ENCODE peak calls at places on chromosomes 16 and 17, in four cellular contexts. X is spleen, A is right lobe of liver, R is mucosa of descending colon. H is an unnamed sample.

GRCh38 chr16:54687043-54687655 is 243.5 kb upstream of the IRX5 start:
- DNase-seq in X (no peak), A (no peak), R (no peak), H (no peak)

GRCh38 chr17:50087246-50087911 is 7.8 kb upstream of the PDK2 start:
- DNase-seq in X (peak), A (peak), R (peak), H (no peak)

GRCh38 chr16:59205403-59205802 is 471.3 kb upstream of the GOT2 start:
- DNase-seq in X (no peak), A (no peak), R (no peak), H (no peak)

GRCh38 chr16:72939247-72939646 is 108.7 kb downstream of the ZFHX3 start:
- DNase-seq in X (peak), A (no peak), R (no peak), H (no peak)

GRCh38 chr17:81034779-81035388 is at the start of gene BAIAP2:
- DNase-seq in X (peak), A (peak), R (peak), H (no peak)

GRCh38 chr17:17682293-17682736 is 1.1 kb downstream of the RAI1 start:
- DNase-seq in X (peak), A (peak), R (peak), H (no peak)

GRCh38 chr17:63364944-63365343 is 81.2 kb downstream of the CYB561 start:
- DNase-seq in X (no peak), A (no peak), R (no peak), H (no peak)

GRCh38 chr17:55266958-55267688 is 2.4 kb downstream of the HLF start:
- DNase-seq in X (no peak), A (no peak), R (no peak), H (no peak)

GRCh38 chr17:10683853-10684252 is 13.5 kb downstream of the SCO1 start:
- DNase-seq in X (no peak), A (no peak), R (no peak), H (no peak)

GRCh38 chr17:81933178-81933699 is 3.9 kb downstream of the PYCR1 start:
- DNase-seq in X (no peak), A (no peak), R (no peak), H (no peak)

GRCh38 chr17:9973689-9974459 is 68.8 kb upstream of the RCVRN start:
- DNase-seq in X (no peak), A (no peak), R (no peak), H (no peak)

GRCh38 chr17:35519442-35519841 is 18.0 kb downstream of the SLFN12L start:
- DNase-seq in X (no peak), A (no peak), R (no peak), H (no peak)

GRCh38 chr17:55510986-55511721 is at the start of gene SMIM36:
- DNase-seq in X (no peak), A (no peak), R (no peak), H (no peak)

GRCh38 chr16:11149011-11149616 is 106.9 kb downstream of the SOCS1 start:
- DNase-seq in X (peak), A (peak), R (no peak), H (no peak)

GRCh38 chr16:69381231-69381630 is 4.6 kb downstream of the TERF2 start:
- DNase-seq in X (no peak), A (no peak), R (no peak), H (no peak)

GRCh38 chr16:62408760-62409159 is 372.5 kb upstream of the CDH8 start:
- DNase-seq in X (no peak), A (no peak), R (peak), H (no peak)

GRCh38 chr16:27476240-27476639 is 73.5 kb downstream of the GTF3C1 start:
- DNase-seq in X (no peak), A (no peak), R (no peak), H (no peak)

GRCh38 chr17:4604111-4604644 is 19.8 kb downstream of the SMTNL2 start:
- DNase-seq in X (peak), A (no peak), R (peak), H (no peak)

GRCh38 chr17:61470530-61471136 is 18.4 kb downstream of the TBX4 start:
- DNase-seq in X (peak), A (no peak), R (no peak), H (no peak)

GRCh38 chr17:42180411-42180921 is 476 bp downstream of the KCNH4 start:
- DNase-seq in X (no peak), A (no peak), R (no peak), H (no peak)

GRCh38 chr17:6853764-6854442 is 22.4 kb upstream of the TEKT1 start:
- DNase-seq in X (no peak), A (peak), R (no peak), H (no peak)
- H3K4me3 ChIP-seq in X (peak), A (peak), R (no peak), H (no peak)

DNA sequence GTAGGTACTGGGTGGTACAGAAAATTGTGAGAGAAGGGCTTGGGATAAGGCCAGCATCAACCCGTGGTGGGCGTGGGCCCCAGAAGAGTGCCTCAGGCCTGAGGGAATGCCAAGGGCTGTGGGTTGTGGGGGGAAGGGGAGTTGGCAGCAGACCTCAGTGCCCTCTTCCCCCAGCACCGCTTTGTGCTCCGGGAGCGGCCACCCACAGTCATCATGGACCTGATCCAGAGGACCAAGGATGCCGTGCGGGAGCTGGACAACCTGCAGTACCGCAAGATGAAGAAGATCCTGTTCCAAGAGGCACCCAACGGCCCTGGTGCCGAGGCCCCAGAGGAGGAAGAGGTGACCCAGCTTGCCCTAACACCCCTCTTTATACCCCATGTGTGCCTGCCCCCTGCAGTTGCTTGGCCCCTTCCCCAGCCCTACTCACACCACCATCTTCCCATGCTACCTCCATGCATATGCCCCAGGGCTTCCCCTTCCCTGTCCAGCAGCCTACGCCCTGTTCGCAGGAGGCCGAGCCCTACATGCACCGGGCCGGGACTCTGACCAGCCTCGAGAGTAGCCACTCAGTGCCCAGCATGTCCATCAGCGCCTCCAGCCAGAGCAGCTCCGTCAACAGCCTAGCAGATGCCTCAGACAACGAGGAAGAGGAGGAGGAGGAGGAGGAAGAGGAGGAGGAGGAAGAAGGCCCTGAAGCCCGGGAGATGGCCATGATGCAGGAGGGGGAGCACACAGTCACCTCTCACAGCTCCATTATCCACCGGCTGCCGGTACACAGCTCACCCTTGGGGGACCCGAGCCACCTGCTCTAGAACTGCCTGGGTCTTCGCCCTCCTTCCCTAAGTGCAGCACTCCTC is 9.1 kb downstream of the TAOK2 start:
- DNase-seq in X (no peak), A (no peak), R (no peak), H (no peak)
- TF ChIP-seq CTCF in X (no peak), A (no peak), R (no peak), H (no peak)

GRCh38 chr17:48819466-48819865 is 2.4 kb upstream of the TTLL6 start:
- DNase-seq in X (no peak), A (no peak), R (no peak), H (no peak)

GRCh38 chr17:48814504-48814903 is 2.5 kb downstream of the TTLL6 start:
- DNase-seq in X (no peak), A (peak), R (no peak), H (no peak)

GRCh38 chr17:48816438-48816773 is 623 bp downstream of the TTLL6 start:
- DNase-seq in X (no peak), A (no peak), R (no peak), H (no peak)

GRCh38 chr17:48818361-48818841 is 1.4 kb upstream of the TTLL6 start:
- DNase-seq in X (no peak), A (peak), R (no peak), H (no peak)

DNA sequence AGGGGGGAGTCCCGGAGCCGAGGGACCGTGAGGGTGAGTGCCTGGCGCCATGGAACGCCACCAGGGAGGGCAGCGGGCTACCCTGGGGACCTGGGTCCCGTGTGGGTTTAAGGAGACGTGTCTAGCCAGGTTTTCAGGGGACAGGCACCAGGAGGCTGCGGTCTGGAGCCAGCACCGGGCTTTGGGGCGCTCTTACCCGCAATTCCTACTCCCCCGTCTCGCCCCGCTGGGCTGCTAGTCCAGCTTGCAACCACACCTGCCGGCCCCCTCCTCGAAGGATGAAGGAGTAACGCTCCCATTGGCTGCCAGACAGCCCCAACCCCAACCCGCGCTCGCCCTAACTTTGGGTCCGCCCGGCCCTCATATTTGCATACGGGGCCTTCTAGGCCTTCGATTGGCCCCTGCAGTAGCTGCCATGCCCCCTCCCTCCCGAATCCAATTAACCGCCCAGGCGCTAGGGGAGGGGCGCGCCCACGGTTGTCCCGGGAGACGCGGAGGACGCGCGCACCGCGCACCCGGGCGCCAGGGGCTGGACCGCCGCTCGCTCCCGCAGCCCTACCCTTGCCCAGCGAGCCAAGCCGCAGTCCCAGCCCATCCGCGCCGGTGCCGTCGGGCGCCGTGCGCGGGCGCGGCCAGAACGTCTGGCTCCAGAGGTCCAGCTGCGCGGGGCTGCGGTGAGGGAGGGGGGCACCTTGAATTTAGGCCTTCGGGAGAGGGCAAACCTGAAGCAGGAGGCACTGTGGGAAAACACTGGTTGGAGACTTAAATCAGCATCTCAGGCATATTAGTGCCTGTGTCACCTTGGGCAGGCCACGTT is at the start of gene TTLL6:
- DNase-seq in X (peak), A (peak), R (peak), H (peak)
- H3K4me3 ChIP-seq in X (peak), A (peak), R (peak), H (peak)

GRCh38 chr16:85704900-85705846 is 16.4 kb upstream of the GINS2 start:
- DNase-seq in X (no peak), A (no peak), R (no peak), H (no peak)
- TF ChIP-seq CTCF in X (no peak), A (no peak), R (no peak), H (no peak)

GRCh38 chr17:46197526-46197925 is 4.3 kb upstream of the KANSL1 start:
- DNase-seq in X (no peak), A (no peak), R (no peak), H (no peak)
- H3K4me3 ChIP-seq in X (no peak), A (no peak), R (no peak), H (no peak)

DNA sequence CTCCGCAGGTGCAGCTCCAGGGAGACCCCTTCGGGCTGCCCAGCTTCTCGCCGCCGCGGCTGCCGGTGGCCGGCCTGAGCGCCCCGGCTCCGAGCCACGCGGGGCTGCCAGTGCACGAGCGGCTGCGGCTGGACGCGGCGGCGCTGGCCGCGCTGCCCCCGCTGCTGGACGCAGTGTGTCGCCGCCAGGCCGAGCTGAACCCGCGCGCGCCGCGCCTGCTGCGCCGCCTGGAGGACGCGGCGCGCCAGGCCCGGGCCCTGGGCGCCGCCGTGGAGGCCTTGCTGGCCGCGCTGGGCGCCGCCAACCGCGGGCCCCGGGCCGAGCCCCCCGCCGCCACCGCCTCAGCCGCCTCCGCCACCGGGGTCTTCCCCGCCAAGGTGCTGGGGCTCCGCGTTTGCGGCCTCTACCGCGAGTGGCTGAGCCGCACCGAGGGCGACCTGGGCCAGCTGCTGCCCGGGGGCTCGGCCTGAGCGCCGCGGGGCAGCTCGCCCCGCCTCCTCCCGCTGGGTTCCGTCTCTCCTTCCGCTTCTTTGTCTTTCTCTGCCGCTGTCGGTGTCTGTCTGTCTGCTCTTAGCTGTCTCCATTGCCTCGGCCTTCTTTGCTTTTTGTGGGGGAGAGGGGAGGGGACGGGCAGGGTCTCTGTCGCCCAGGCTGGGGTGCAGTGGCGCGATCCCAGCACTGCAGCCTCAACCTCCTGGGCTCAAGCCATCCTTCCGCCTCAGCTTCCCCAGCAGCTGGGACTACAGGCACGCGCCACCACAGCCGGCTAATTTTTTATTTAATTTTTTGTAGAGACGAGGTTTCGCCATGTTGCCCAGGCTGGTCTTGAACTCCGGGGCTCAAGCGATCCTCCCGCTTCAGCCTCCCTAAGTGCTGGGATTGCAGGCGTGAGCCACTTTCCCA is 5.9 kb downstream of the CTF1 start:
- DNase-seq in X (peak), A (peak), R (peak), H (no peak)
- TF ChIP-seq CTCF in X (no peak), A (peak), R (peak), H (peak)

GRCh38 chr16:81861915-81862314 is 82.8 kb downstream of the PLCG2 start:
- DNase-seq in X (no peak), A (no peak), R (no peak), H (no peak)
- H3K4me3 ChIP-seq in X (no peak), A (no peak), R (no peak), H (no peak)

GRCh38 chr17:38867179-38867994 is 2.5 kb upstream of the LASP1 start:
- DNase-seq in X (no peak), A (peak), R (no peak), H (no peak)

GRCh38 chr17:38870259-38871165 is 654 bp downstream of the LASP1 start:
- DNase-seq in X (peak), A (peak), R (peak), H (no peak)

GRCh38 chr17:38868095-38868967 is 1.5 kb upstream of the LASP1 start:
- DNase-seq in X (no peak), A (peak), R (no peak), H (no peak)

GRCh38 chr17:38869647-38870258 is at the start of gene LASP1:
- DNase-seq in X (peak), A (peak), R (peak), H (no peak)

GRCh38 chr17:38868968-38869646 is 751 bp upstream of the LASP1 start:
- DNase-seq in X (peak), A (peak), R (peak), H (no peak)
- TF ChIP-seq CTCF in X (no peak), A (no peak), R (no peak), H (peak)

H was measured in retinal pigment epithelial cell.